ENCODE peak calls at places on chromosomes 5 and 9, in four cellular contexts. One of them, this sample, is unnamed.

GRCh38 chr5:73433982-73434342 is 14.6 kb downstream of the FOXD1 start:
- DNase-seq in upper lobe of left lung: no peak
- DNase-seq in breast epithelium: no peak
- DNase-seq in esophagus muscularis mucosa: no peak
- DNase-seq in this sample: no peak

GRCh38 chr5:144332265-144332664 is 161.6 kb downstream of the KCTD16 start:
- DNase-seq in esophagus muscularis mucosa: no peak
- DNase-seq in breast epithelium: no peak
- DNase-seq in upper lobe of left lung: no peak
- DNase-seq in this sample: no peak

GRCh38 chr5:126624534-126624933 is 23.8 kb downstream of the PHAX start:
- DNase-seq in esophagus muscularis mucosa: no peak
- DNase-seq in breast epithelium: no peak
- DNase-seq in upper lobe of left lung: no peak
- DNase-seq in this sample: no peak

GRCh38 chr5:151130235-151130921 is 27.2 kb downstream of the ANXA6 start:
- DNase-seq in esophagus muscularis mucosa: no peak
- DNase-seq in breast epithelium: no peak
- DNase-seq in upper lobe of left lung: no peak
- DNase-seq in this sample: no peak

GRCh38 chr5:96615223-96615622 is 47.0 kb upstream of the CAST start:
- DNase-seq in breast epithelium: no peak
- DNase-seq in upper lobe of left lung: no peak
- DNase-seq in esophagus muscularis mucosa: no peak
- DNase-seq in this sample: no peak

GRCh38 chr5:42005561-42006153 is 80.6 kb downstream of the FBXO4 start:
- DNase-seq in esophagus muscularis mucosa: no peak
- DNase-seq in upper lobe of left lung: no peak
- DNase-seq in breast epithelium: no peak
- DNase-seq in this sample: no peak

GRCh38 chr5:53069626-53070025 is 39.9 kb downstream of the MOCS2 start:
- DNase-seq in breast epithelium: no peak
- DNase-seq in esophagus muscularis mucosa: no peak
- DNase-seq in upper lobe of left lung: no peak
- DNase-seq in this sample: no peak

GRCh38 chr5:9233712-9234111 is 312.2 kb downstream of the SEMA5A start:
- DNase-seq in esophagus muscularis mucosa: peak; percentile 8
- DNase-seq in breast epithelium: no peak
- DNase-seq in upper lobe of left lung: no peak
- DNase-seq in this sample: no peak

GRCh38 chr5:58114324-58114723 is 345.6 kb downstream of the PLK2 start:
- DNase-seq in upper lobe of left lung: no peak
- DNase-seq in breast epithelium: no peak
- DNase-seq in esophagus muscularis mucosa: no peak
- DNase-seq in this sample: no peak

GRCh38 chr9:133134419-133135190 is 13.6 kb upstream of the RALGDS start:
- DNase-seq in upper lobe of left lung: no peak
- DNase-seq in esophagus muscularis mucosa: no peak
- DNase-seq in breast epithelium: no peak
- DNase-seq in this sample: peak; percentile 57

GRCh38 chr5:95669985-95670384 is 12.8 kb downstream of the SPATA9 start:
- DNase-seq in esophagus muscularis mucosa: no peak
- DNase-seq in breast epithelium: no peak
- DNase-seq in upper lobe of left lung: no peak
- DNase-seq in this sample: no peak

GRCh38 chr9:77614671-77615070 is 33.5 kb downstream of the GNA14 start:
- DNase-seq in upper lobe of left lung: no peak
- DNase-seq in breast epithelium: no peak
- DNase-seq in esophagus muscularis mucosa: no peak
- DNase-seq in this sample: no peak

GRCh38 chr9:16458696-16459420 is 411.6 kb downstream of the BNC2 start:
- DNase-seq in esophagus muscularis mucosa: no peak
- DNase-seq in upper lobe of left lung: no peak
- DNase-seq in breast epithelium: no peak
- DNase-seq in this sample: no peak

GRCh38 chr5:158658439-158659230 is 441.1 kb downstream of the EBF1 start:
- DNase-seq in upper lobe of left lung: no peak
- DNase-seq in breast epithelium: no peak
- DNase-seq in esophagus muscularis mucosa: no peak
- DNase-seq in this sample: no peak

DNA sequence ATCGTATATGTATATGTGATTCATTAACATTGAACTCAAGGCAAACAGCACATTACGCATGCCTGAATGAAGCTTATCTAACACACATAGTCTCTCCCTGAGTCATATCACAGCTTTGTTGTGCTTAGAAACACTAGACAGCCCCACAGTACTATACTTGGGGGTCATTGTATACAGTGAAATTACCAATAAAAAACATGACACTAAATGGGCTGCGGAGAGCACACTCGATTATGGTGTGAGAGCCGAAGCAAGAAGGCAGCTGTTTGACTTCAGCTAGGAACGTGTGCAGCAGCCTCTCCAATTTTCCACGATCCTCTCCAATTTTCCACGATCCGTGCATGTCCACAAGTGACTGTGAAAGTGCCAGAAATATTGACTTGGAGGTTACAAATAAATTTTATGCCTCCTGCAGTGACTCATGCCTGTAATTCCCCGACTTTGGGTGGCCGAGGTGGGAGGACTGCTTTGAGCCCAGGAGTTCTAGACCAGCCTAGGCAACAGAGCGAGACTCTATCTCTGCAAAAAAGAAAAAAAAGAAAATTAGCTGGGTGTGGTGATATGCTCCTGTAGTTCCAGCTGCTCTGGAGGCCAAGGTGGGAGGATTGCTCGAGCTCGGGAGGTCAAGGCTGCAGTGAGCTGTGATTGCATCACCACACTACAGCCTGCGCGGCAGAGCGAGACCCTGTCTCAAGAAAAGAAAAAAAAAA is 102.4 kb downstream of the DAPK1 start:
- DNase-seq in breast epithelium: no peak
- DNase-seq in upper lobe of left lung: no peak
- DNase-seq in esophagus muscularis mucosa: no peak
- DNase-seq in this sample: no peak
- TF ChIP-seq POLR2AphosphoS5 in breast epithelium: no peak
- TF ChIP-seq POLR2AphosphoS5 in upper lobe of left lung: no peak
- TF ChIP-seq POLR2AphosphoS5 in esophagus muscularis mucosa: peak; percentile 31
- TF ChIP-seq POLR2AphosphoS5 in this sample: peak; percentile 48

DNA sequence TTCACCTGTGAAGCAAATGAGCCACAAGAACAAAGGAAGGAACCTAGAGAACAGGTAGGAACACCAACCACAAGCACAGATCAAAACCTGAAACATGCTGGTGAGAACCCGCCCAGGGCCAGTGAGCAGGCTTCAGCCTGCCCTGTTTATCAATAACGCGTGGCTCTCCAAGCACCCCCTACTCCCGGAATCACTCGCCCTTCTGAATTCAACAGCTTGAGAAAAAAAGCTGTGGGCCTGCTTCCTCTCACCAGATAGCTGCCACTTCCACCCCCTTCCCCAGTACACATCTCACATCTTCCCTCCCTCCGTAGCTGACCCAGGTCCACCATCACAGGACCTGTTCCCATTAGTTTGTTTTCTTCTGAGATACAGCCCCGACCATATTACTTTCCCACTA is 30.4 kb downstream of the B4GALT1 start:
- DNase-seq in upper lobe of left lung: no peak
- DNase-seq in breast epithelium: no peak
- DNase-seq in esophagus muscularis mucosa: no peak
- DNase-seq in this sample: no peak
- H3K4me1 ChIP-seq in upper lobe of left lung: peaks cover 63% of the 10 kb centered on the region
- H3K4me1 ChIP-seq in breast epithelium: peaks cover 23% of the 10 kb centered on the region
- H3K4me1 ChIP-seq in esophagus muscularis mucosa: peaks cover 91% of the 10 kb centered on the region
- H3K4me1 ChIP-seq in this sample: peaks cover 33% of the 10 kb centered on the region

GRCh38 chr9:2023532-2023931 is 8.4 kb downstream of the SMARCA2 start:
- DNase-seq in breast epithelium: no peak
- DNase-seq in upper lobe of left lung: no peak
- DNase-seq in esophagus muscularis mucosa: no peak
- DNase-seq in this sample: no peak

GRCh38 chr9:2026598-2026997 is 11.5 kb downstream of the SMARCA2 start:
- DNase-seq in upper lobe of left lung: no peak
- DNase-seq in breast epithelium: no peak
- DNase-seq in esophagus muscularis mucosa: no peak
- DNase-seq in this sample: no peak

GRCh38 chr9:2026181-2026580 is 11.0 kb downstream of the SMARCA2 start:
- DNase-seq in esophagus muscularis mucosa: no peak
- DNase-seq in upper lobe of left lung: no peak
- DNase-seq in breast epithelium: no peak
- DNase-seq in this sample: no peak

GRCh38 chr9:2023042-2023441 is 7.9 kb downstream of the SMARCA2 start:
- DNase-seq in breast epithelium: no peak
- DNase-seq in upper lobe of left lung: no peak
- DNase-seq in esophagus muscularis mucosa: no peak
- DNase-seq in this sample: no peak

DNA sequence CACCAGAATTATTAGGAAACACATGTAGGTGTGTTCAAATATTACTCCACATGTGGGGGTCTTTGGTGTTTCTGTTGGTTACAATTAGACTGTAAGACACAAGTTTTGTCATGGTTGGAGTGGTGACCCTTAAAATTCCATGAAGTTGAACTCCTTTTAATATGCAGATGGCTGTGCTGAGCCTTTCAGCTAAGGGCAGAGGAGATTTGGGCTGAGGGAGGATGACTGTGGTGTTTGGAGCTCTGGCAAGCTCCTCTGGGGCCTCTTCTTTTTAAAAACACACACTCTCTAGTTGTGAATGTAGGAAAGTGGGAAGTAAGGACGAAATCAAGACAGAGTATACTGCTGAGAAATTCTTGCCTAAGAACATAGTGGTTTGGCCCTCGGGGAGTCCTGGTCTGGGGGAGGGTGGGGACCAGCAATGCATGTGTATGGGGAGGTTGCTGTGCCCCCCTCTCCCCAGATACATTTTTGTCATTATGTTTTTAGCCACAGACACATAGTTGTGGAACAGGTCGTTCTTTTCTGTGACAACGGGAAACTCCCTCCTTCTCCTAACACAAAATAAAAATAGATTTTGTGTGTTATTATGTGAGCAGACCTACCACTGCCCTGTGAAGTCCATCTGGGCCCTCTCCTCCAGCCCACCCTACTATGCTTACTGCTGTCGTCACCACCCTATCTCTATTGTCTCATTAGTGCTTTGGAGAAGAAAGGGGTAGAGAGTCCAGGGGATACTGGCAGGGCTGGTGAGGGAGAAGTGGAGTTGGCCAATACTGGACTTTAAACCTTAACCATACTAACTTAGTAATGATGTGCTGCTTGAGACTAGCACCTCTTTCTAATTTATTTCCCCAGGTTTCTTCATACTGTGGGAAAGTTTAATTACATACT is 10.0 kb downstream of the SMARCA2 start:
- DNase-seq in breast epithelium: no peak
- DNase-seq in esophagus muscularis mucosa: no peak
- DNase-seq in upper lobe of left lung: no peak
- DNase-seq in this sample: no peak
- TF ChIP-seq POLR2AphosphoS5 in breast epithelium: no peak
- TF ChIP-seq POLR2AphosphoS5 in esophagus muscularis mucosa: peak; percentile 12
- TF ChIP-seq POLR2AphosphoS5 in upper lobe of left lung: no peak
- TF ChIP-seq POLR2AphosphoS5 in this sample: no peak

GRCh38 chr5:170332058-170332457 is 34.5 kb upstream of the LCP2 start:
- DNase-seq in upper lobe of left lung: no peak
- DNase-seq in esophagus muscularis mucosa: no peak
- DNase-seq in breast epithelium: no peak
- DNase-seq in this sample: no peak
- H3K4me1 ChIP-seq in upper lobe of left lung: peaks cover 45% of the 10 kb centered on the region
- H3K4me1 ChIP-seq in esophagus muscularis mucosa: peaks cover 12% of the 10 kb centered on the region
- H3K4me1 ChIP-seq in breast epithelium: no peaks in the 10 kb centered on the region
- H3K4me1 ChIP-seq in this sample: peaks cover 7% of the 10 kb centered on the region

DNA sequence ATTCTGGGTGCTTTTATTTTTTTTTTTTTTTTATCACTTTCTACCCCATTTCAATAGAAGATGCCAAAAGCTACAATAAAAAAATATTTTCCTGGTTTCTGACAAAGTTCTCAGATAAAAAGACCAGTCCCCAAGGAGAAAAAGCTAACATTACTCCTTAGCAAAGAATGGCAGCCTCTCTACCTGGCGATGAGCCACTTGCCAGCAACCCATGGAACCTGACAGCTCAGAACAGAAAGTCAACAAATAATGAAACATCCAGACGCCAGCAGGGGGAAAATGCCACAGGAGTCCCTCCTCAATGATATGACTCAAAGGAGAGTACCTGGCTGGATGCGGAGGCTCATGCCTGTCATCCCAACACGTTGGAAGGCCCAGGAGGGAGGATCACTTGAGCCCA is 123.2 kb downstream of the MYO10 start:
- DNase-seq in upper lobe of left lung: no peak
- DNase-seq in breast epithelium: peak; percentile 66
- DNase-seq in esophagus muscularis mucosa: no peak
- DNase-seq in this sample: peak; percentile 14
- TF ChIP-seq POLR2AphosphoS5 in upper lobe of left lung: no peak
- TF ChIP-seq POLR2AphosphoS5 in breast epithelium: no peak
- TF ChIP-seq POLR2AphosphoS5 in esophagus muscularis mucosa: no peak
- TF ChIP-seq POLR2AphosphoS5 in this sample: no peak

DNA sequence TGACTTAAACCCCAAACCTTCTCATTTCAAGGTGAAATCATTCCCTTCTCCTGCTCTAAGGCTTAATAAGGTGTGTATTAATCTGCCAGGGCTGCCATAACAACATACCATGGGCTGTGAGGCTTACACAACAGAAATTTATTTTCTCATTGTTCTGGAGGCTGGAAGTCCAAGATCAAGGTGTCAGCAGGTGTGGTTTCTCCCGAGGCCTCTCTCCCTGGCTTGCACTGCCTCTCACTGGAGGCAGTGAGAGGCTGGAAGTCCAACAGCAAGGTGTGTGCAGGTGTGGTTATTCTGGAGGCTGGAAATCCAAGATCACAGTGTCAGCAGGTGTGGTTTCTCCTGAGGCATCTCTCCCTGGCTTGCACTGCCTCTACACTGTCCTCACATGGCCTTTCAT is 280.3 kb upstream of the TUT7 start:
- DNase-seq in upper lobe of left lung: no peak
- DNase-seq in breast epithelium: no peak
- DNase-seq in esophagus muscularis mucosa: no peak
- DNase-seq in this sample: no peak
- H3K4me1 ChIP-seq in upper lobe of left lung: no peaks in the 10 kb centered on the region
- H3K4me1 ChIP-seq in breast epithelium: no peaks in the 10 kb centered on the region
- H3K4me1 ChIP-seq in esophagus muscularis mucosa: no peaks in the 10 kb centered on the region
- H3K4me1 ChIP-seq in this sample: no peaks in the 10 kb centered on the region